ENCODE peak calls at places on chromosomes 11 and 22, in eight cellular contexts. A is effector memory CD8-positive, alpha-beta T cell; U is nucleus accumbens; X is right cardiac atrium; M is SIG-M5; S is MCF 10A; N is NCI-H187 treated with DMSO at 0.1 percent for 48 hours; B is stimulated activated CD8-positive, alpha-beta memory T cell treated with anti-CD3 and anti-CD28 coated beads, Interleukin-15, amount 100 ng/mL, for 24 hours. O is an unnamed sample.

GRCh38 chr11:113240790-113241189 is 73.6 kb upstream of the TTC12 start:
- DNase-seq in A (no peak), U (no peak), X (no peak), M (no peak), S (no peak), N (no peak), B (no peak), O (no peak)

GRCh38 chr11:133249530-133249929 is 282.8 kb downstream of the OPCML start:
- DNase-seq in A (no peak), U (no peak), X (no peak), M (no peak), S (no peak), N (no peak), B (no peak), O (no peak)

GRCh38 chr11:11770274-11770673 is 71.5 kb upstream of the USP47 start:
- DNase-seq in A (no peak), U (no peak), X (no peak), M (no peak), S (no peak), N (no peak), B (no peak), O (no peak)

GRCh38 chr11:135075740-135076139 is 663.7 kb upstream of the B3GAT1 start:
- DNase-seq in A (peak; percentile 56), U (no peak), X (peak; percentile 90), M (no peak), S (peak; percentile 46), N (no peak), B (no peak), O (peak; percentile 40)

GRCh38 chr11:68271023-68271780 is 571 bp downstream of the C11orf24 start:
- DNase-seq in A (peak; percentile 50), U (peak; percentile 29), X (peak; percentile 81), M (peak; percentile 40), S (peak; percentile 75), N (no peak), B (peak; percentile 16), O (no peak)

GRCh38 chr11:69263736-69264052 is 30.3 kb upstream of the MYEOV start:
- DNase-seq in A (no peak), U (no peak), X (no peak), M (no peak), S (no peak), N (no peak), B (no peak), O (no peak)

GRCh38 chr22:22369962-22370265 is 125.3 kb downstream of the VPREB1 start:
- DNase-seq in A (no peak), U (no peak), X (no peak), M (no peak), S (no peak), N (no peak), B (no peak), O (no peak)

GRCh38 chr11:59981106-59981770 is 17.4 kb downstream of the OOSP4A start:
- DNase-seq in A (no peak), U (no peak), X (no peak), M (no peak), S (no peak), N (no peak), B (no peak), O (no peak)

GRCh38 chr11:107501713-107502112 is 44.1 kb upstream of the CWF19L2 start:
- DNase-seq in A (no peak), U (no peak), X (no peak), M (no peak), S (no peak), N (no peak), B (no peak), O (no peak)

GRCh38 chr11:115206365-115207022 is 297.7 kb downstream of the CADM1 start:
- DNase-seq in A (no peak), U (no peak), X (no peak), M (no peak), S (no peak), N (no peak), B (no peak), O (no peak)

GRCh38 chr11:7170431-7170830 is 81.3 kb upstream of the SYT9 start:
- DNase-seq in A (no peak), U (no peak), X (no peak), M (no peak), S (peak; percentile 11), N (no peak), B (no peak), O (no peak)

GRCh38 chr11:74157169-74157568 is 13.6 kb downstream of the C2CD3 start:
- DNase-seq in A (no peak), U (no peak), X (no peak), M (no peak), S (no peak), N (no peak), B (no peak), O (no peak)

GRCh38 chr11:27203077-27203476 is 159.9 kb downstream of the CCDC34 start:
- DNase-seq in A (no peak), U (no peak), X (no peak), M (no peak), S (no peak), N (no peak), B (no peak), O (no peak)

GRCh38 chr11:42200311-42200710 is 740.9 kb upstream of the LRRC4C start:
- DNase-seq in A (no peak), U (no peak), X (no peak), M (no peak), S (no peak), N (no peak), B (no peak), O (no peak)

GRCh38 chr22:35648066-35649025 is at the start of gene APOL6:
- DNase-seq in A (peak; percentile 71), U (no peak), X (peak; percentile 53), M (no peak), S (peak; percentile 82), N (no peak), B (no peak), O (no peak)

O was measured in omental fat pad.